ENCODE peak calls at places on chromosomes 16 and 17, in six cellular contexts. X is psoas muscle, H is stomach, R is HL-60, S is tibial artery, A is ascending aorta. C is an unnamed sample.

GRCh38 chr16:7509919-7510705 is 177.5 kb downstream of the RBFOX1 start:
- DNase-seq in S (no peak), H (no peak), X (no peak), A (no peak), R (no peak), C (no peak)

GRCh38 chr17:34443832-34444469 is 80.9 kb upstream of the CCL1 start:
- DNase-seq in A (no peak), R (no peak), S (no peak), H (no peak), X (no peak), C (no peak)

GRCh38 chr16:23316232-23316631 is 14.1 kb downstream of the SCNN1B start:
- DNase-seq in S (no peak), A (no peak), X (no peak), R (no peak), H (no peak), C (no peak)

GRCh38 chr17:41786227-41787020 is at the start of gene JUP:
- DNase-seq in R (peak), A (peak), S (peak), X (peak), H (peak), C (peak)

GRCh38 chr16:63850979-63851378 is 1270.9 kb downstream of the CDH11 start:
- DNase-seq in S (no peak), A (no peak), R (no peak), X (no peak), H (no peak), C (no peak)

GRCh38 chr17:5888811-5889210 is 181.4 kb upstream of the WSCD1 start:
- DNase-seq in H (no peak), X (no peak), R (no peak), S (no peak), A (no peak), C (no peak)

GRCh38 chr17:71870546-71870862 is 250.3 kb upstream of the SOX9 start:
- DNase-seq in X (no peak), A (no peak), S (no peak), R (no peak), H (no peak), C (no peak)

GRCh38 chr17:17204635-17205231 is 1.4 kb downstream of the PLD6 start:
- DNase-seq in S (no peak), H (no peak), R (no peak), A (no peak), X (no peak), C (no peak)

GRCh38 chr17:53722407-53722806 is 100.3 kb upstream of the KIF2B start:
- DNase-seq in S (no peak), A (no peak), R (no peak), H (no peak), X (no peak), C (no peak)

GRCh38 chr16:77387810-77388209 is 47.0 kb downstream of the ADAMTS18 start:
- DNase-seq in S (no peak), A (no peak), H (no peak), R (no peak), X (no peak), C (no peak)

GRCh38 chr17:2395258-2396170 is 5.3 kb downstream of the MNT start:
- DNase-seq in H (no peak), X (peak), R (no peak), A (no peak), S (peak), C (no peak)

GRCh38 chr17:40794466-40794865 is 5.3 kb downstream of the KRT28 start:
- DNase-seq in S (no peak), H (no peak), X (no peak), A (no peak), R (no peak), C (no peak)

GRCh38 chr17:45042346-45043120 is 8.9 kb downstream of the DCAKD start:
- DNase-seq in S (no peak), H (no peak), A (no peak), R (no peak), X (no peak), C (no peak)

GRCh38 chr17:67784364-67785121 is 40.8 kb upstream of the BPTF start:
- DNase-seq in S (no peak), A (no peak), R (no peak), H (peak), X (no peak), C (no peak)

GRCh38 chr17:17876959-17877547 is 40.3 kb upstream of the SREBF1 start:
- DNase-seq in A (peak), R (no peak), X (no peak), S (peak), H (peak), C (no peak)

GRCh38 chr16:89072216-89073130 is 21.2 kb upstream of the ACSF3 start:
- DNase-seq in X (no peak), A (no peak), H (no peak), R (no peak), S (no peak), C (no peak)

GRCh38 chr17:77948690-77949114 is 9.8 kb upstream of the TNRC6C start:
- DNase-seq in A (peak), X (no peak), R (no peak), H (no peak), S (no peak), C (no peak)

GRCh38 chr17:50708050-50709000 is 611 bp upstream of the ANKRD40 start:
- DNase-seq in A (no peak), H (no peak), R (no peak), X (no peak), S (no peak), C (no peak)
- TF ChIP-seq CTCF in A (no peak), H (no peak), R (no peak), X (no peak), S (no peak), C (no peak)

GRCh38 chr17:48816438-48816773 is 623 bp downstream of the TTLL6 start:
- DNase-seq in X (no peak), H (no peak), S (no peak), R (no peak), A (no peak), C (no peak)
- H3K4me3 ChIP-seq in X (peak), H (peak), S (peak), R (no peak), A (peak), C (peak)

GRCh38 chr17:47095268-47095667 is 93.8 kb downstream of the CDC27 start:
- DNase-seq in S (no peak), X (no peak), H (no peak), R (no peak), A (no peak), C (no peak)
- TF ChIP-seq CTCF in S (no peak), X (no peak), H (no peak), R (no peak), A (no peak), C (no peak)

GRCh38 chr17:57135748-57136342 is 50.8 kb downstream of the AKAP1 start:
- DNase-seq in X (no peak), H (no peak), S (peak), A (no peak), R (no peak), C (no peak)
- H3K4me3 ChIP-seq in X (no peak), H (no peak), S (no peak), A (no peak), R (no peak), C (no peak)

DNA sequence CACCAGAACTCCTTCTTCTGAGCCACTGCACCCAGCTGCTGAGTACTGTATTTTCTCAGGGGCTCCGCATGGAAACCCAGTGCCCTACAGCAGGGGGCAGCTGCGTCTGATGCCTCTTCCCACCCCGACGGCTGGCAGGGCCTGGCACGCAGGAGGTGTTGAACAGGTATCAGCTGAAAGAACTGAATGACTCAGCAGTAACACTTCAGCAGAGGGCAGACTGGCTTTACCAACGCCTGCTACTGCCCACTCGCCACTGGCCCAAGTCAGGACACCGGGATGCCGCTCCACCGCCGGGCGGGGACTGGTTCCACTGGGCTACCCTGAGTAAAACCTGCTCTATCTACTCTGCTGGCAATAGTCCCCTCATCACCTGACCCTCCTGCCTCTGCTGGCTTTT is 100.3 kb upstream of the FA2H start:
- DNase-seq in A (no peak), H (peak), X (no peak), S (no peak), R (no peak), C (no peak)
- TF ChIP-seq CTCF in A (no peak), H (no peak), X (no peak), S (no peak), R (no peak), C (no peak)

C was measured in GM12864.